ENCODE peak calls at places on chromosomes 11 and 22, in six cellular contexts. X, Q, D, V, E and P are unnamed samples.

GRCh38 chr22:22935546-22936157 is 48.0 kb downstream of the IGLL5 start:
- DNase-seq in Q (no peak), V (no peak), X (peak), E (peak), D (peak), P (peak)

GRCh38 chr11:128884703-128885338 is 6.3 kb upstream of the KCNJ5 start:
- DNase-seq in Q (peak), E (no peak), X (no peak), D (peak), V (peak), P (no peak)

GRCh38 chr22:26479043-26479791 is 4.4 kb downstream of the HPS4 start:
- DNase-seq in E (no peak), V (peak), Q (no peak), D (peak), X (no peak), P (no peak)

GRCh38 chr11:88348870-88349269 is 11.3 kb upstream of the CTSC start:
- DNase-seq in D (no peak), V (no peak), Q (no peak), X (no peak), E (no peak), P (no peak)

GRCh38 chr11:107731911-107732310 is 20.1 kb upstream of the SLN start:
- DNase-seq in Q (no peak), V (no peak), E (no peak), D (no peak), X (no peak), P (no peak)

GRCh38 chr11:39304586-39304985 is 2154.9 kb downstream of the LRRC4C start:
- DNase-seq in V (no peak), D (no peak), X (no peak), E (no peak), Q (no peak), P (no peak)

GRCh38 chr11:31940396-31941037 is 129.4 kb upstream of the PAX6 start:
- DNase-seq in Q (no peak), V (no peak), D (no peak), X (no peak), E (no peak), P (no peak)

GRCh38 chr11:17991799-17992433 is 20.9 kb downstream of the SERGEF start:
- DNase-seq in X (peak), Q (no peak), D (peak), E (no peak), V (peak), P (peak)

GRCh38 chr11:128389461-128389976 is 197.8 kb downstream of the ETS1 start:
- DNase-seq in Q (no peak), V (no peak), X (no peak), D (no peak), E (no peak), P (no peak)

GRCh38 chr22:19455585-19456370 is 8.3 kb upstream of the C22orf39 start:
- DNase-seq in X (no peak), V (no peak), D (no peak), E (no peak), Q (no peak), P (no peak)

GRCh38 chr22:21951062-21951461 is 1.6 kb downstream of the PPM1F start:
- DNase-seq in X (no peak), V (no peak), D (no peak), Q (no peak), E (no peak), P (no peak)

GRCh38 chr11:34302046-34302921 is 55.5 kb downstream of the ABTB2 start:
- DNase-seq in E (peak), Q (no peak), V (no peak), D (no peak), X (no peak), P (no peak)

GRCh38 chr22:24985824-24986214 is 33.3 kb downstream of the KIAA1671 start:
- DNase-seq in Q (no peak), V (peak), D (no peak), X (no peak), E (no peak), P (no peak)

GRCh38 chr11:16977136-16978020 is 36.8 kb downstream of the PLEKHA7 start:
- DNase-seq in E (no peak), X (no peak), Q (no peak), D (no peak), V (no peak), P (no peak)

GRCh38 chr11:133403900-133404299 is 128.4 kb downstream of the OPCML start:
- DNase-seq in V (no peak), X (no peak), Q (peak), E (no peak), D (no peak), P (no peak)

GRCh38 chr11:27423125-27423524 is 49.5 kb downstream of the LGR4 start:
- DNase-seq in X (no peak), V (no peak), Q (no peak), D (no peak), E (no peak), P (no peak)

GRCh38 chr22:36830601-36831000 is 13.8 kb upstream of the PVALB start:
- DNase-seq in E (no peak), D (no peak), Q (no peak), X (no peak), V (no peak), P (no peak)

GRCh38 chr11:1005913-1006312 is 30.6 kb downstream of the MUC6 start:
- DNase-seq in X (no peak), V (no peak), E (no peak), Q (no peak), D (no peak), P (no peak)

GRCh38 chr22:30221121-30221992 is 25.2 kb downstream of the LIF start:
- DNase-seq in Q (no peak), D (no peak), V (no peak), X (no peak), E (peak), P (no peak)

GRCh38 chr22:49100316-49100715 is 727.4 kb downstream of the BRD1 start:
- DNase-seq in Q (no peak), E (no peak), X (no peak), D (no peak), V (no peak), P (no peak)

GRCh38 chr11:61683116-61683515 is 2.9 kb downstream of the DAGLA start:
- DNase-seq in V (no peak), E (no peak), X (no peak), Q (no peak), D (no peak), P (no peak)

GRCh38 chr11:37973926-37974325 is 1375.9 kb upstream of the RAG2 start:
- DNase-seq in E (no peak), X (no peak), V (no peak), D (no peak), Q (no peak), P (no peak)

GRCh38 chr11:90288207-90288821 is 65.5 kb upstream of the CHORDC1 start:
- DNase-seq in E (no peak), Q (no peak), V (peak), X (peak), D (peak), P (peak)

GRCh38 chr11:24489477-24489876 is 7.4 kb upstream of the LUZP2 start:
- DNase-seq in V (no peak), Q (no peak), D (no peak), X (no peak), E (no peak), P (no peak)

GRCh38 chr22:37498289-37498909 is 12.2 kb upstream of the MFNG start:
- DNase-seq in E (peak), X (peak), D (peak), V (peak), Q (peak), P (peak)

GRCh38 chr22:37153901-37154300 is 4.2 kb upstream of the IL2RB start:
- DNase-seq in Q (no peak), V (no peak), E (no peak), X (no peak), D (no peak), P (no peak)

GRCh38 chr11:2468363-2469240 is 23.8 kb downstream of the KCNQ1 start:
- DNase-seq in E (no peak), X (no peak), D (peak), V (no peak), Q (no peak), P (no peak)

GRCh38 chr11:121210445-121210970 is 82.1 kb upstream of the SC5D start:
- DNase-seq in V (no peak), Q (no peak), X (no peak), E (no peak), D (no peak), P (no peak)

GRCh38 chr11:108025387-108026080 is 16.8 kb downstream of the CUL5 start:
- DNase-seq in D (no peak), E (peak), Q (no peak), V (no peak), X (peak), P (peak)

GRCh38 chr11:34653851-34654490 is 33.1 kb downstream of the EHF start:
- DNase-seq in X (no peak), Q (no peak), D (peak), E (no peak), V (peak), P (no peak)

GRCh38 chr11:34204396-34205279 is 99.2 kb downstream of the NAT10 start:
- DNase-seq in D (no peak), V (peak), Q (no peak), X (no peak), E (no peak), P (no peak)

GRCh38 chr11:80815752-80816453 is 1375.1 kb upstream of the TENM4 start:
- DNase-seq in V (no peak), E (peak), X (no peak), D (no peak), Q (no peak), P (no peak)

GRCh38 chr11:44319170-44319551 is 9.2 kb upstream of the ALX4 start:
- DNase-seq in V (no peak), E (no peak), Q (peak), D (no peak), X (no peak), P (no peak)

GRCh38 chr11:86515297-86516094 is 140.8 kb downstream of the CCDC81 start:
- DNase-seq in D (no peak), V (no peak), X (no peak), E (no peak), Q (no peak), P (no peak)

GRCh38 chr22:23800297-23801237 is 13.8 kb downstream of the SMARCB1 start:
- DNase-seq in D (no peak), V (no peak), X (peak), Q (no peak), E (peak), P (no peak)

GRCh38 chr11:79092791-79093313 is 348.0 kb downstream of the TENM4 start:
- DNase-seq in V (no peak), D (no peak), X (no peak), E (no peak), Q (no peak), P (no peak)

GRCh38 chr11:72581067-72581466 is 93.2 kb downstream of the PDE2A start:
- DNase-seq in E (no peak), D (no peak), V (no peak), Q (no peak), X (no peak), P (no peak)

GRCh38 chr11:104653011-104653806 is 245.1 kb downstream of the CASP12 start:
- DNase-seq in E (no peak), D (no peak), X (no peak), V (no peak), Q (no peak), P (no peak)
- TF ChIP-seq POLR2AphosphoS5 in E (no peak), D (no peak), X (no peak), V (no peak), Q (no peak), P (no peak)

GRCh38 chr11:110711776-110712642 is at the start of gene ARHGAP20:
- DNase-seq in X (peak), V (peak), D (peak), Q (peak), E (no peak), P (peak)
- TF ChIP-seq POLR2A in X (no peak), V (no peak), D (no peak), Q (no peak), E (no peak), P (no peak)

DNA sequence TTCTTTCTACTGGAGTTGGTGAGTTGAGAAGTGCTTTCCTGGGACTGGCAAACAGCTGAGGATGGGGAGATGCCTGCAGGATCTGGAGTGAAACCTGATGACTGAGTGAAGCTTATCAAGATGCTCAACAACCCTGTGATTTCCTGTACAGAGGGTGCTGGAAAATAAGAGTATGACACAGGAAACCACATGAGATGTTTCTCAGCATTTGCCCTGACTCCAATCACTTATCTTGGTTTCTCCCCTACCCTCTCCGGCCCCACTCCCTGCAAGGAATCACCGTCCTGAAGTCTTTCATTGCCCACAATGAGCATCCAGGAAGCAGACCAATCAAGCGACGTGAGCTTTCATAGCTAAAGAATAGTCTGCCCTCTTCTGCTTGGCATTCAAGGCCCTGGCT is at the start of gene MRGPRX2:
- DNase-seq in E (no peak), D (no peak), X (no peak), Q (no peak), V (no peak), P (no peak)
- TF ChIP-seq TAF1 in E (no peak), D (no peak), X (no peak), Q (no peak), V (no peak), P (no peak)

GRCh38 chr11:67997460-67997921 is 6.4 kb downstream of the UNC93B1 start:
- DNase-seq in X (no peak), E (no peak), D (no peak), V (no peak), Q (no peak), P (no peak)

GRCh38 chr11:67996622-67997459 is 7.1 kb downstream of the UNC93B1 start:
- DNase-seq in E (no peak), X (peak), Q (peak), V (no peak), D (peak), P (no peak)

GRCh38 chr11:67999704-68000103 is 4.2 kb downstream of the UNC93B1 start:
- DNase-seq in D (no peak), Q (no peak), V (no peak), X (no peak), E (no peak), P (no peak)

GRCh38 chr11:67998150-67999045 is 5.5 kb downstream of the UNC93B1 start:
- DNase-seq in E (no peak), X (no peak), D (no peak), Q (no peak), V (no peak), P (no peak)

DNA sequence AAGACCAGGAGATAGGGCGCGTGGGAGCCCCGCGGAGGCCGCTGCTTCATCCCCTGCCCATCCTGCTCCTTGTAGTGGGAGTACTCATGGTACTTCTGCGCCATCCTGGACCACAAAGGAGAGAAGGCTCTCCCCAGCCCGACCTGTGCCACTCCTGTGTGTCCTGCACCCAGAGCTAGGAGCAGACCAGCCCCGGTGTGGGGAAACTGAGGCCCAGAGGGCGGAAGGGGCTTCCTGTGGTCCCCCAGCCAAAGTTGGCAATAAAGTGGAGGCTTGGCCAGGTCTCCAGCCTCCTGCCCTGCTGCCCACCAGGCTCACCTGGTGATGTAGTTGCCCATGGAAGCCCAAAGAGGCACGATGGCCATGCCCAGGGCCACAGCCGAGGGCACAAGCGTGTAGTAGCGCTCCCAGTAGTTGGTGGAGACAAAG is 4.7 kb downstream of the UNC93B1 start:
- DNase-seq in E (no peak), X (no peak), V (no peak), D (no peak), Q (no peak), P (no peak)
- TF ChIP-seq POLR2AphosphoS5 in E (no peak), X (no peak), V (no peak), D (no peak), Q (no peak), P (no peak)

GRCh38 chr22:42170946-42171345 is 40.3 kb upstream of the CYP2D6 start:
- DNase-seq in E (no peak), D (no peak), Q (no peak), V (no peak), X (no peak), P (no peak)

GRCh38 chr22:42168476-42168875 is 37.9 kb upstream of the CYP2D6 start:
- DNase-seq in E (no peak), Q (no peak), X (no peak), D (no peak), V (no peak), P (no peak)

GRCh38 chr22:42171417-42171816 is 40.8 kb upstream of the CYP2D6 start:
- DNase-seq in X (no peak), Q (no peak), V (no peak), E (no peak), D (no peak), P (no peak)

GRCh38 chr22:42167066-42167465 is 36.5 kb upstream of the CYP2D6 start:
- DNase-seq in Q (no peak), X (no peak), D (no peak), E (no peak), V (no peak), P (no peak)

GRCh38 chr22:42169055-42169469 is 38.5 kb upstream of the CYP2D6 start:
- DNase-seq in D (peak), X (peak), V (peak), Q (peak), E (peak), P (peak)
- TF ChIP-seq POLR2A in D (no peak), X (no peak), V (no peak), Q (no peak), E (no peak), P (no peak)

GRCh38 chr22:47063071-47063509 is 300.6 kb downstream of the TBC1D22A start:
- DNase-seq in E (no peak), V (no peak), X (no peak), D (no peak), Q (no peak), P (no peak)

GRCh38 chr22:47064016-47064415 is 301.6 kb downstream of the TBC1D22A start:
- DNase-seq in V (no peak), E (no peak), X (no peak), D (no peak), Q (no peak), P (no peak)

GRCh38 chr22:47065756-47066615 is 303.5 kb downstream of the TBC1D22A start:
- DNase-seq in Q (no peak), V (no peak), D (no peak), X (no peak), E (no peak), P (no peak)

GRCh38 chr22:47063606-47064005 is 301.2 kb downstream of the TBC1D22A start:
- DNase-seq in Q (no peak), E (no peak), V (no peak), X (no peak), D (no peak), P (no peak)

DNA sequence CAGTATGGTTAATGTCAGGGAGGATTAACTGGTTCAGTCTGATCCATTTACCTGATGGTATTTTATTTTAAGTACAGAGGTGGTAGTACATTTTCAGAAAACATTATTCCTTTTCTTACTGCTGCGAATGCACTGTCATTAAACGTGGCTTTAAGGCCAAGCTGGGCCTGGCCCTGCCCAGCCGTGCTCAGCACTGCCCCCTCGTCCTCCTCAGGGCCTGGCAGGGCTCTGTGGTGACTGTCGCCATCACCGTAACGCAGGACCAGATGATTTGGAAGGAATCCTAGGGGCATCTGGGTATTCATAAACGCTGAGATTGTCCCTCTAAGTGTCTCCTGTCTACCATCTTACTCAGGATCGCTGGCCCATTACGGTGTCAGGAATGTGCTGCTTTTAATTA is 302.0 kb downstream of the TBC1D22A start:
- DNase-seq in X (no peak), E (no peak), V (no peak), Q (no peak), D (no peak), P (no peak)
- TF ChIP-seq TAF1 in X (no peak), E (no peak), V (no peak), Q (no peak), D (no peak), P (no peak)

GRCh38 chr11:124172599-124172998 is 10.5 kb upstream of the OR10D3 start:
- DNase-seq in D (no peak), X (no peak), E (no peak), Q (no peak), V (no peak), P (no peak)

GRCh38 chr11:124167852-124168251 is 15.3 kb upstream of the OR10D3 start:
- DNase-seq in V (no peak), E (no peak), X (no peak), D (no peak), Q (no peak), P (no peak)

GRCh38 chr11:124174001-124174400 is 9.1 kb upstream of the OR10D3 start:
- DNase-seq in V (peak), Q (no peak), E (no peak), D (peak), X (no peak), P (no peak)

GRCh38 chr11:124172076-124172475 is 11.1 kb upstream of the OR10D3 start:
- DNase-seq in V (no peak), X (no peak), D (no peak), Q (no peak), E (no peak), P (no peak)

GRCh38 chr11:124170801-124171586 is 12.2 kb upstream of the OR10D3 start:
- DNase-seq in E (no peak), D (peak), X (no peak), V (no peak), Q (no peak), P (no peak)
- TF ChIP-seq POLR2AphosphoS5 in E (no peak), D (peak), X (no peak), V (no peak), Q (no peak), P (no peak)